ENCODE peak calls at places on chromosomes 12 and 14, in eight cellular contexts. T is stomach; H is thyroid gland; R is hepatocyte; F is CD8-positive, alpha-beta memory T cell; O is pancreas; K is Karpas-422; V is AG04450. A is an unnamed sample.

GRCh38 chr14:91173867-91174266 is 60.0 kb downstream of the DGLUCY start:
- DNase-seq in T (no peak), H (no peak), R (no peak), F (no peak), O (no peak), K (no peak), V (no peak), A (no peak)

GRCh38 chr14:75514673-75515630 is 7.3 kb upstream of the BATF start:
- DNase-seq in T (no peak), H (peak), R (no peak), F (peak), O (no peak), K (peak), V (no peak), A (no peak)

GRCh38 chr12:128830505-128830893 is 6.7 kb upstream of the SLC15A4 start:
- DNase-seq in T (no peak), H (no peak), R (no peak), F (no peak), O (no peak), K (no peak), V (no peak), A (no peak)

GRCh38 chr12:103833095-103833777 is 7.8 kb downstream of the NT5DC3 start:
- DNase-seq in T (no peak), H (no peak), R (no peak), F (no peak), O (no peak), K (no peak), V (no peak), A (no peak)

GRCh38 chr14:50786821-50787464 is 44.0 kb downstream of the NIN start:
- DNase-seq in T (no peak), H (no peak), R (no peak), F (no peak), O (no peak), K (no peak), V (no peak), A (no peak)

GRCh38 chr12:116075251-116075650 is 202.2 kb downstream of the MED13L start:
- DNase-seq in T (no peak), H (no peak), R (no peak), F (no peak), O (no peak), K (no peak), V (no peak), A (no peak)

GRCh38 chr14:96105921-96106441 is 66.8 kb downstream of the C14orf132 start:
- DNase-seq in T (peak), H (peak), R (no peak), F (no peak), O (no peak), K (no peak), V (no peak), A (no peak)

GRCh38 chr12:14066021-14066420 is 84.6 kb upstream of the GRIN2B start:
- DNase-seq in T (no peak), H (no peak), R (peak), F (no peak), O (no peak), K (no peak), V (no peak), A (no peak)

GRCh38 chr14:68740798-68741480 is 51.9 kb downstream of the ZFP36L1 start:
- DNase-seq in T (no peak), H (no peak), R (no peak), F (peak), O (no peak), K (no peak), V (no peak), A (no peak)

GRCh38 chr14:79254069-79254775 is 957.1 kb downstream of the DIO2 start:
- DNase-seq in T (no peak), H (no peak), R (no peak), F (no peak), O (no peak), K (no peak), V (no peak), A (no peak)

GRCh38 chr12:68932701-68933563 is at the start of gene CPM:
- DNase-seq in T (peak), H (peak), R (peak), F (peak), O (peak), K (no peak), V (no peak), A (peak)

GRCh38 chr12:108218911-108219310 is 89.8 kb downstream of the WSCD2 start:
- DNase-seq in T (no peak), H (no peak), R (no peak), F (no peak), O (no peak), K (no peak), V (no peak), A (no peak)

GRCh38 chr14:96681826-96682225 is 115.4 kb upstream of the VRK1 start:
- DNase-seq in T (no peak), H (no peak), R (no peak), F (no peak), O (no peak), K (no peak), V (no peak), A (no peak)

GRCh38 chr14:31740688-31741087 is 179.5 kb downstream of the NUBPL start:
- DNase-seq in T (no peak), H (no peak), R (no peak), F (no peak), O (no peak), K (no peak), V (no peak), A (no peak)

GRCh38 chr14:73783107-73783727 is 68.4 kb upstream of the PTGR2 start:
- DNase-seq in T (no peak), H (no peak), R (no peak), F (no peak), O (no peak), K (no peak), V (no peak), A (no peak)

GRCh38 chr12:100141666-100141997 is 1.0 kb downstream of the BLTP3B start:
- DNase-seq in T (no peak), H (no peak), R (peak), F (no peak), O (no peak), K (no peak), V (peak), A (no peak)

GRCh38 chr14:61525293-61526011 is 169.9 kb upstream of the HIF1A start:
- DNase-seq in T (peak), H (peak), R (peak), F (peak), O (peak), K (no peak), V (no peak), A (peak)

GRCh38 chr12:19200261-19200660 is 70.7 kb downstream of the PLEKHA5 start:
- DNase-seq in T (no peak), H (no peak), R (no peak), F (no peak), O (no peak), K (peak), V (no peak), A (no peak)

GRCh38 chr14:58882577-58883018 is 244.8 kb downstream of the DACT1 start:
- DNase-seq in T (no peak), H (no peak), R (peak), F (no peak), O (no peak), K (no peak), V (no peak), A (no peak)

GRCh38 chr12:89976866-89977265 is 268.2 kb upstream of the ATP2B1 start:
- DNase-seq in T (no peak), H (no peak), R (no peak), F (no peak), O (no peak), K (no peak), V (no peak), A (no peak)

GRCh38 chr14:59964251-59965007 is 44.5 kb downstream of the LRRC9 start:
- DNase-seq in T (no peak), H (no peak), R (no peak), F (no peak), O (no peak), K (peak), V (peak), A (no peak)

GRCh38 chr14:59961518-59962062 is 41.6 kb downstream of the LRRC9 start:
- DNase-seq in T (no peak), H (no peak), R (no peak), F (no peak), O (no peak), K (no peak), V (no peak), A (no peak)

GRCh38 chr14:59959663-59960062 is 39.7 kb downstream of the LRRC9 start:
- DNase-seq in T (no peak), H (no peak), R (no peak), F (no peak), O (no peak), K (no peak), V (no peak), A (no peak)
- H3K27ac ChIP-seq in T (no peak), H (no peak), R (no peak), F (no peak), O (no peak), K (no peak), V (no peak), A (no peak)

GRCh38 chr14:77125275-77126073 is 16.1 kb downstream of the ZDHHC22 start:
- DNase-seq in T (no peak), H (no peak), R (no peak), F (no peak), O (no peak), K (no peak), V (no peak), A (no peak)
- H3K4me3 ChIP-seq in T (peak), H (no peak), R (peak), F (peak), O (peak), K (no peak), V (no peak), A (peak)

DNA sequence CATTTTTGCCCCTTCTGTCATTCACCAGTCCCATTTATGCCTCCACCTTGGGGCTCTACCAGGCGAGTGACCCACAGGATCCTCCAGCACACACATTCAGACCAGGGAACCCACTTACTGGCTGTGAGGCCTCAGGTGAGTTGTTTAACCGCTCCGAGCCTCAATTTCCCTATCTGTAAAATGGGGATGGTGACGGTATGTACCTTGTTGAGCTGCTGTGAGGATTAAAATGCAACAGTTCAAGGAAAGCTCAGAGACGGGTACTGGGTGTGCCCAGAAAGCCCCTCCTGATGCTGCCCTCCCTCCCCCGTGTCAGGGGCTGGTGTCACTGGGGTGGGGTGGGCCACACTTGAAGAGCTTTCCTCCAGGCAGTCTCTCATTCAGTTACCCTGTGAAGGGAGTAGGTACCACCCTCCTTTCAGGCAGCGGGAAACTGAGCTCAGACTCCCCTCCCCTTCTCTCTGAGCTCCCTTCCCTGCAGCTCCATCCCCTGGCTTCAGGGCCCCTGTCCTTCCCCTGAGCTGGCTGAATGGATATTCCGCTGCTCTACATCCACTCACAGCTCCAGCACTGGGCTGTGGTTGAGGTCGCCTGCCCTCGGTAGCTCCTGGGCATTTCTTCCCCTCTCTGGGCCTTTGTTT is 1.4 kb upstream of the SERPINA1 start:
- DNase-seq in T (no peak), H (no peak), R (no peak), F (no peak), O (no peak), K (no peak), V (no peak), A (no peak)
- H3K27ac ChIP-seq in T (peak), H (peak), R (peak), F (no peak), O (no peak), K (no peak), V (no peak), A (no peak)

GRCh38 chr12:24198936-24199644 is 249.6 kb upstream of the SOX5 start:
- DNase-seq in T (no peak), H (no peak), R (no peak), F (no peak), O (no peak), K (no peak), V (no peak), A (no peak)

GRCh38 chr12:24195063-24195462 is 245.6 kb upstream of the SOX5 start:
- DNase-seq in T (no peak), H (no peak), R (no peak), F (no peak), O (no peak), K (no peak), V (no peak), A (no peak)

GRCh38 chr12:24200013-24200412 is 250.5 kb upstream of the SOX5 start:
- DNase-seq in T (no peak), H (no peak), R (no peak), F (no peak), O (no peak), K (no peak), V (no peak), A (no peak)

GRCh38 chr12:24198070-24198469 is 248.6 kb upstream of the SOX5 start:
- DNase-seq in T (no peak), H (no peak), R (no peak), F (no peak), O (no peak), K (no peak), V (no peak), A (no peak)

DNA sequence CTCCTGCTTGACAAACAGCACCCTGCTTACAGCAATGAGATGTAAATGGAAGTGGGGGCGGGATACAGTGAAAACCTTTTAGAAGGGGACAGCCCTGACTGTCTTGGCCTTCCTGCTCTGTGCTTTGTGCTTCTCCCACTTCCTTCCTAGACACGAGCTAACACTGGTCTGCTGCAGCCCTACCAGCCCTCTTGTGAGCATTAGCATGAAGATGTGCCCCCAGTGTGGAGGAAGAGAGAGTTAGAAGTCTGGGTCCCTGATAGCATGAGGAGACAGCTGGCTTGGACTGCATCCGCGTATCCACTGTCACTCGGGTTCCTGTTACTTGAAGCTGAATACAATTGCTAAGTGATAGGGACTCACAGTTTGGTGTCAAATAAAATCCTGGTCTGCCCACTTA is 248.0 kb upstream of the SOX5 start:
- DNase-seq in T (no peak), H (no peak), R (no peak), F (no peak), O (no peak), K (no peak), V (no peak), A (no peak)
- H3K4me3 ChIP-seq in T (no peak), H (no peak), R (no peak), F (no peak), O (no peak), K (no peak), V (no peak), A (no peak)

DNA sequence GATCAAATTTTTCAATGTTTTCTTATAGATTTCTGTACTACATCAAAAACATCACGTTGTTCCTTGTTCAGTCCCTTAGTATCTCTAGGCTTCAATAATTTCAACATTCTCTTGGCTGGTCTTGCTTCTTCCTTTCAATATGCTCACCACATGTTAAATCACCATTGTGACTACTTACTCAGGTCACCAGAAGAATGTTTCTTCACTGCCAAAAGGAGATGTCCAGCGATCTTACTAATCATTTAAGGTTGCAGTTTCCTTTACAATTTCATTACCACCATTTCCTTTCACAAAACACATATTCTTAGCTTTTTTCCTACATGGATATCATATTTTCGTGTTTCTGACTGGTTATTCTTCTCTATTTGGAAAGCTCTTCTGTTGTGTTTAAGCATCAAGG is 363.8 kb downstream of the NAV3 start:
- DNase-seq in T (no peak), H (no peak), R (no peak), F (no peak), O (no peak), K (no peak), V (peak), A (no peak)
- H3K27ac ChIP-seq in T (no peak), H (no peak), R (no peak), F (no peak), O (no peak), K (no peak), V (no peak), A (no peak)

A was measured in ascending aorta.